ENCODE peak calls at places on chromosomes 12 and 14, in ten cellular contexts. O, D, R, T, I, B, W, H, J and S are unnamed samples.

GRCh38 chr14:91511014-91511466 is 930 bp upstream of the PPP4R3A start:
- DNase-seq in T (no peak), J (no peak), H (no peak), B (no peak), I (no peak), W (peak), O (peak), D (no peak), R (peak), S (no peak)

GRCh38 chr12:62256408-62257079 is 3.7 kb upstream of the USP15 start:
- DNase-seq in T (no peak), B (no peak), R (no peak), O (peak), I (no peak), J (no peak), D (no peak), H (no peak), W (peak), S (no peak)

GRCh38 chr14:89619616-89620273 is 202.7 kb upstream of the FOXN3 start:
- DNase-seq in D (no peak), I (no peak), H (no peak), J (no peak), T (no peak), O (peak), W (no peak), B (no peak), R (no peak), S (no peak)

GRCh38 chr14:93946104-93946503 is 19.0 kb downstream of the FAM181A start:
- DNase-seq in R (no peak), H (no peak), I (no peak), O (no peak), D (no peak), W (no peak), T (no peak), B (no peak), J (no peak), S (no peak)

GRCh38 chr12:93101367-93101766 is 172.3 kb upstream of the EEA1 start:
- DNase-seq in J (no peak), R (no peak), O (no peak), H (no peak), I (no peak), D (no peak), T (no peak), W (no peak), B (no peak), S (no peak)

GRCh38 chr12:25590021-25590721 is 37.1 kb upstream of the LMNTD1 start:
- DNase-seq in T (no peak), B (no peak), J (no peak), O (no peak), H (no peak), W (no peak), D (no peak), R (no peak), I (no peak), S (no peak)

GRCh38 chr14:51674294-51675002 is 22.7 kb downstream of the FRMD6 start:
- DNase-seq in W (no peak), J (no peak), H (no peak), O (no peak), B (no peak), I (no peak), T (no peak), D (no peak), R (no peak), S (peak)

GRCh38 chr14:54893151-54893760 is 9.4 kb downstream of the GCH1 start:
- DNase-seq in J (no peak), B (no peak), R (peak), D (peak), W (peak), T (no peak), O (peak), H (no peak), I (peak), S (peak)

GRCh38 chr14:32724864-32725550 is 213.7 kb upstream of the NPAS3 start:
- DNase-seq in W (no peak), B (no peak), J (no peak), T (peak), I (no peak), H (no peak), R (peak), D (no peak), O (no peak), S (no peak)

GRCh38 chr14:76904740-76905569 is 78.7 kb downstream of the LRRC74A start:
- DNase-seq in I (peak), T (peak), W (peak), R (peak), H (peak), B (no peak), J (peak), O (peak), D (no peak), S (peak)

GRCh38 chr12:107353312-107353711 is 260.0 kb upstream of the CRY1 start:
- DNase-seq in J (no peak), H (no peak), B (no peak), W (no peak), T (no peak), R (no peak), I (no peak), D (no peak), O (no peak), S (no peak)

GRCh38 chr14:79852975-79853374 is 358.3 kb downstream of the DIO2 start:
- DNase-seq in J (no peak), O (peak), W (no peak), D (peak), H (no peak), T (no peak), I (no peak), B (no peak), R (no peak), S (no peak)

GRCh38 chr14:94171208-94171607 is 2.9 kb upstream of the PPP4R4 start:
- DNase-seq in R (peak), B (no peak), W (no peak), D (no peak), H (no peak), J (no peak), I (no peak), T (no peak), O (no peak), S (peak)

GRCh38 chr12:32507559-32508276 is 108.4 kb downstream of the FGD4 start:
- DNase-seq in H (no peak), D (no peak), J (no peak), W (no peak), I (no peak), O (no peak), R (no peak), B (no peak), T (no peak), S (no peak)

GRCh38 chr12:23428758-23429157 is 520.7 kb downstream of the SOX5 start:
- DNase-seq in D (no peak), T (no peak), H (no peak), R (no peak), B (no peak), W (no peak), I (no peak), J (no peak), O (no peak), S (no peak)

GRCh38 chr14:61174395-61175386 is 106.4 kb downstream of the TMEM30B start:
- DNase-seq in T (peak), B (no peak), W (no peak), D (peak), R (peak), O (no peak), H (no peak), I (peak), J (no peak), S (no peak)

GRCh38 chr12:105164068-105164467 is 56.5 kb downstream of the WASHC4 start:
- DNase-seq in R (peak), O (no peak), T (no peak), I (no peak), W (no peak), B (no peak), D (no peak), H (no peak), J (no peak), S (no peak)

GRCh38 chr12:132535046-132535445 is 45.1 kb downstream of the FBRSL1 start:
- DNase-seq in H (no peak), I (no peak), W (no peak), O (no peak), T (no peak), J (no peak), B (no peak), D (no peak), R (no peak), S (no peak)

GRCh38 chr12:132294121-132295034 is 35.0 kb downstream of the GALNT9 start:
- DNase-seq in I (no peak), W (no peak), H (no peak), T (no peak), B (no peak), R (no peak), O (no peak), J (no peak), D (no peak), S (no peak)

GRCh38 chr12:108773798-108774788 is 42.8 kb upstream of the CORO1C start:
- DNase-seq in D (no peak), O (peak), W (peak), J (peak), I (no peak), R (peak), H (no peak), T (peak), B (no peak), S (peak)

GRCh38 chr12:49767333-49767732 is 26.0 kb downstream of the TMBIM6 start:
- DNase-seq in D (no peak), W (no peak), O (no peak), J (peak), R (no peak), H (no peak), I (no peak), B (no peak), T (peak), S (no peak)

GRCh38 chr12:81255456-81255855 is 177.6 kb downstream of the ACSS3 start:
- DNase-seq in O (no peak), D (no peak), H (no peak), W (no peak), T (peak), R (no peak), J (no peak), B (no peak), I (no peak), S (no peak)

GRCh38 chr12:82176761-82177490 is 181.3 kb downstream of the CCDC59 start:
- DNase-seq in I (no peak), J (no peak), O (peak), H (no peak), B (no peak), R (no peak), D (no peak), W (peak), T (no peak), S (no peak)